ENCODE peak calls at places on chromosomes 1 and 21, in six cellular contexts. S, Z, F, N, X and O are unnamed samples. For H3K9me3, the result is how much of the 10 kb centered on the place peaks cover.

GRCh38 chr1:155729031-155729898 is 40.4 kb downstream of the DAP3 start:
- DNase-seq in S (peak), Z (peak), F (peak), N (peak), X (peak), O (peak)

GRCh38 chr1:21818661-21819060 is 6.6 kb downstream of the LDLRAD2 start:
- DNase-seq in S (no peak), Z (no peak), F (peak), N (peak), X (peak), O (peak)

GRCh38 chr1:177190308-177190970 is 19.7 kb downstream of the BRINP2 start:
- DNase-seq in S (no peak), Z (no peak), F (no peak), N (no peak), X (peak), O (no peak)

GRCh38 chr1:59487335-59488031 is 190.6 kb downstream of the FGGY start:
- DNase-seq in S (peak), Z (no peak), F (no peak), N (peak), X (no peak), O (no peak)

GRCh38 chr1:39406533-39407478 is 84.6 kb upstream of the BMP8A start:
- DNase-seq in S (peak), Z (no peak), F (no peak), N (peak), X (peak), O (no peak)

GRCh38 chr1:98205291-98206017 is 284.6 kb upstream of the DPYD start:
- DNase-seq in S (no peak), Z (peak), F (no peak), N (peak), X (peak), O (no peak)

GRCh38 chr1:25896266-25896665 is 10.0 kb downstream of the STMN1 start:
- DNase-seq in S (peak), Z (no peak), F (no peak), N (no peak), X (peak), O (no peak)

GRCh38 chr1:17031436-17031835 is 19.7 kb upstream of the ATP13A2 start:
- DNase-seq in S (no peak), Z (no peak), F (no peak), N (no peak), X (no peak), O (no peak)

GRCh38 chr1:70891444-70891843 is 156.2 kb downstream of the PTGER3 start:
- DNase-seq in S (no peak), Z (no peak), F (no peak), N (no peak), X (no peak), O (no peak)

GRCh38 chr1:153985984-153986761 is at the start of gene RAB13:
- DNase-seq in S (peak), Z (no peak), F (peak), N (peak), X (peak), O (peak)

DNA sequence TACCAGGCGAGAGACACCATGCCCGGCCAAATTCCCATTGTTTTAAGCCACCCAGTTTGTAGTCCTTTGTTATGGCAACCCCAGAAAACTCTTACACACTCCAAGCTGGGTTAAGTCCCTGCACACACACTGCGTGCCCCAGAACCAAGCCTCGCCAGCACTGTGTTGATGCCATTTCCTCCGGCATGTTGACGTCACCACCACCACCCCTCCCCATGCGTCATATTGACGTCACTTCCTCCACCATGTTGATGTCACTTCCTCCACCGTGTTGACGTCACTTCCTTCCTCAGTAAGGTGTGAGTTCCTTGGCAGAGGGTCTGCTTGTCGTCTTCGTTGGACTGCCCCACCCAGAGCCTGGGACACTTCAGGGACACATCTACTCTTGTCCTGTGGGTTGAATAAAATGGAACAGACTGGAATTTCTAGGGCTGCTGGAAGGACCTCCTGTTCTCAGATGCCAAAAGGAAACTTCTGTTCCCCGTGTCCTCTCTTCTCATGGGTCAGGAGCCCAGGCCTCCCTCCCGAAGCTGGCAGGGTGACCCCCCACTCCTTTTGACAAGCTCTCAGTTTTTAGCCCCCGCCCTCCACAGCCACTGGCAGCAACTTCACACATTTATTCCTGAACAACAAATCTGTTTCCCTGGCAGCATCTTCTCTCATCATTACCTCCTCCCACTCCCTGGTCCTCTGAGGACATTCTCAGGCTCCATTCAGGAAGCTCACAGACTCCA is 643.3 kb downstream of the NPHP4 start:
- DNase-seq in S (no peak), Z (no peak), F (no peak), N (no peak), X (no peak), O (no peak)
- H3K9me3 ChIP-seq in S (under half), Z (under half), F (under half), N (under half), X (under half), O (under half)

GRCh38 chr1:9294440-9294773 is 1.7 kb downstream of the SPSB1 start:
- DNase-seq in S (peak), Z (no peak), F (no peak), N (no peak), X (peak), O (no peak)
- H3K27ac ChIP-seq in S (peak), Z (no peak), F (no peak), N (peak), X (peak), O (no peak)

GRCh38 chr1:160167056-160167455 is 15.7 kb downstream of the ATP1A4 start:
- DNase-seq in S (no peak), Z (no peak), F (no peak), N (no peak), X (no peak), O (no peak)

GRCh38 chr1:160168609-160169369 is 17.4 kb downstream of the ATP1A4 start:
- DNase-seq in S (no peak), Z (no peak), F (peak), N (peak), X (no peak), O (peak)

GRCh38 chr1:160167580-160167979 is 16.2 kb downstream of the ATP1A4 start:
- DNase-seq in S (peak), Z (no peak), F (no peak), N (peak), X (no peak), O (no peak)

GRCh38 chr1:160168016-160168415 is 16.6 kb downstream of the ATP1A4 start:
- DNase-seq in S (no peak), Z (no peak), F (no peak), N (peak), X (no peak), O (no peak)

GRCh38 chr1:160166459-160166858 is 15.1 kb downstream of the ATP1A4 start:
- DNase-seq in S (no peak), Z (no peak), F (no peak), N (no peak), X (no peak), O (no peak)
- H2AK5ac ChIP-seq in S (no peak), Z (peak), F (no peak), N (no peak), X (no peak), O (no peak)

GRCh38 chr1:2784854-2785630 is 16.5 kb downstream of the TTC34 start:
- DNase-seq in S (no peak), Z (no peak), F (no peak), N (no peak), X (no peak), O (no peak)

GRCh38 chr1:2783435-2784397 is 17.8 kb downstream of the TTC34 start:
- DNase-seq in S (no peak), Z (no peak), F (no peak), N (no peak), X (no peak), O (no peak)

GRCh38 chr1:2785631-2786328 is 15.7 kb downstream of the TTC34 start:
- DNase-seq in S (no peak), Z (no peak), F (no peak), N (no peak), X (no peak), O (no peak)

GRCh38 chr1:2781627-2782026 is 19.9 kb downstream of the TTC34 start:
- DNase-seq in S (no peak), Z (no peak), F (no peak), N (no peak), X (no peak), O (no peak)

DNA sequence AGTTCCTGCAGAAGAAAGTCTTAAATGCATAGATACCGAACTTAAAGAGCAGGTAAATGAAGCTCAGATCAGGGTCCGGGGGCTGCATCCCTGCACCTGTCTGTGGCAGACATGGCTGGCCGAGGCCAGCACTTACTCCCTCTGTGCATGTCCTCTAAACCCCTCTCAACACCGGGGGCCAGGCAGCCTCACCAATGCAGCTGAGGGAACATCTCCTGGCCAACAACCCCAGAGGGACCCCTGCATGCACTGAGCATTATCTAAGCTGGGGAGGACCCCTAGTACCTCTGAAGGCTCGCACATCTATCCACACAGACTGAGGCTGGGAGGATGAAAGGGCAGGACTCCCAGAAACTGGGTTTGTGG is 18.4 kb downstream of the TTC34 start:
- DNase-seq in S (no peak), Z (no peak), F (no peak), N (no peak), X (no peak), O (no peak)
- H3K9me3 ChIP-seq in S (under half), Z (half or more), F (half or more), N (half or more), X (under half), O (under half)

GRCh38 chr1:233114159-233114558 is 163.7 kb downstream of the NTPCR start:
- DNase-seq in S (peak), Z (no peak), F (peak), N (peak), X (peak), O (no peak)
- H3K27ac ChIP-seq in S (peak), Z (peak), F (peak), N (peak), X (peak), O (no peak)

GRCh38 chr1:109791495-109792040 is 27.8 kb upstream of the EPS8L3 start:
- DNase-seq in S (no peak), Z (no peak), F (peak), N (no peak), X (no peak), O (no peak)
- H2AK5ac ChIP-seq in S (peak), Z (no peak), F (no peak), N (peak), X (peak), O (peak)

GRCh38 chr21:22710725-22711124 is 1712.5 kb downstream of the NCAM2 start:
- DNase-seq in S (no peak), Z (no peak), F (no peak), N (no peak), X (no peak), O (no peak)
- H3K9me3 ChIP-seq in S (under half), Z (under half), F (under half), N (under half), X (under half), O (under half)

GRCh38 chr21:36232641-36233040 is 76.0 kb downstream of the DOP1B start:
- DNase-seq in S (no peak), Z (no peak), F (no peak), N (no peak), X (no peak), O (no peak)
- H3K27ac ChIP-seq in S (no peak), Z (no peak), F (no peak), N (peak), X (no peak), O (no peak)